ENCODE peak calls at places on chromosomes 16 and 17, in eight cellular contexts. One of them, this sample, is unnamed. For H3K4me1, the result is how much of the 10 kb centered on the place peaks cover.

GRCh38 chr17:41390411-41390938 is 6.9 kb downstream of the KRT31 start:
- DNase-seq in sigmoid colon: no peak
- DNase-seq in left lung: no peak
- DNase-seq in CD8-positive, alpha-beta T cell: no peak
- DNase-seq in right cardiac atrium: no peak
- DNase-seq in prostate gland: no peak
- DNase-seq in breast epithelium: no peak
- DNase-seq in HCT116: no peak
- DNase-seq in this sample: no peak

GRCh38 chr16:27432600-27432957 is 30.6 kb downstream of the IL21R start:
- DNase-seq in sigmoid colon: peak
- DNase-seq in left lung: peak
- DNase-seq in CD8-positive, alpha-beta T cell: peak
- DNase-seq in right cardiac atrium: no peak
- DNase-seq in prostate gland: no peak
- DNase-seq in breast epithelium: no peak
- DNase-seq in HCT116: no peak
- DNase-seq in this sample: no peak

GRCh38 chr16:21653571-21653970 is 1.2 kb upstream of the IGSF6 start:
- DNase-seq in sigmoid colon: no peak
- DNase-seq in left lung: no peak
- DNase-seq in CD8-positive, alpha-beta T cell: no peak
- DNase-seq in right cardiac atrium: peak
- DNase-seq in prostate gland: no peak
- DNase-seq in breast epithelium: no peak
- DNase-seq in HCT116: no peak
- DNase-seq in this sample: no peak

GRCh38 chr17:962166-962565 is 17.4 kb downstream of the NXN start:
- DNase-seq in sigmoid colon: no peak
- DNase-seq in left lung: no peak
- DNase-seq in CD8-positive, alpha-beta T cell: no peak
- DNase-seq in right cardiac atrium: peak
- DNase-seq in prostate gland: no peak
- DNase-seq in breast epithelium: no peak
- DNase-seq in HCT116: no peak
- DNase-seq in this sample: no peak

GRCh38 chr17:33786478-33786877 is 468.6 kb upstream of the CCL2 start:
- DNase-seq in sigmoid colon: no peak
- DNase-seq in left lung: no peak
- DNase-seq in CD8-positive, alpha-beta T cell: no peak
- DNase-seq in right cardiac atrium: peak
- DNase-seq in prostate gland: no peak
- DNase-seq in breast epithelium: no peak
- DNase-seq in HCT116: no peak
- DNase-seq in this sample: no peak

GRCh38 chr16:86579268-86580062 is 1.1 kb downstream of the FOXL1 start:
- DNase-seq in sigmoid colon: no peak
- DNase-seq in left lung: no peak
- DNase-seq in CD8-positive, alpha-beta T cell: no peak
- DNase-seq in right cardiac atrium: peak
- DNase-seq in prostate gland: no peak
- DNase-seq in breast epithelium: no peak
- DNase-seq in HCT116: no peak
- DNase-seq in this sample: no peak

GRCh38 chr17:66944365-66945203 is 19.9 kb upstream of the CACNG4 start:
- DNase-seq in sigmoid colon: no peak
- DNase-seq in left lung: peak
- DNase-seq in CD8-positive, alpha-beta T cell: no peak
- DNase-seq in right cardiac atrium: no peak
- DNase-seq in prostate gland: peak
- DNase-seq in breast epithelium: no peak
- DNase-seq in HCT116: no peak
- DNase-seq in this sample: no peak

GRCh38 chr16:30113031-30113710 is at the start of gene GDPD3:
- DNase-seq in sigmoid colon: no peak
- DNase-seq in left lung: peak
- DNase-seq in CD8-positive, alpha-beta T cell: no peak
- DNase-seq in right cardiac atrium: peak
- DNase-seq in prostate gland: no peak
- DNase-seq in breast epithelium: no peak
- DNase-seq in HCT116: no peak
- DNase-seq in this sample: peak

GRCh38 chr16:56277040-56277439 is 85.8 kb downstream of the GNAO1 start:
- DNase-seq in sigmoid colon: no peak
- DNase-seq in left lung: no peak
- DNase-seq in CD8-positive, alpha-beta T cell: no peak
- DNase-seq in right cardiac atrium: no peak
- DNase-seq in prostate gland: no peak
- DNase-seq in breast epithelium: no peak
- DNase-seq in HCT116: no peak
- DNase-seq in this sample: no peak

GRCh38 chr16:1414532-1415265 is at the start of gene UNKL:
- DNase-seq in sigmoid colon: peak
- DNase-seq in left lung: peak
- DNase-seq in CD8-positive, alpha-beta T cell: peak
- DNase-seq in right cardiac atrium: peak
- DNase-seq in prostate gland: peak
- DNase-seq in breast epithelium: no peak
- DNase-seq in HCT116: no peak
- DNase-seq in this sample: peak

GRCh38 chr17:82881900-82882714 is 42.3 kb upstream of the ZNF750 start:
- DNase-seq in sigmoid colon: peak
- DNase-seq in left lung: peak
- DNase-seq in CD8-positive, alpha-beta T cell: no peak
- DNase-seq in right cardiac atrium: peak
- DNase-seq in prostate gland: no peak
- DNase-seq in breast epithelium: no peak
- DNase-seq in HCT116: no peak
- DNase-seq in this sample: peak

GRCh38 chr16:50601341-50601740 is 53.1 kb downstream of the NKD1 start:
- DNase-seq in sigmoid colon: no peak
- DNase-seq in left lung: no peak
- DNase-seq in CD8-positive, alpha-beta T cell: no peak
- DNase-seq in right cardiac atrium: no peak
- DNase-seq in prostate gland: no peak
- DNase-seq in breast epithelium: no peak
- DNase-seq in HCT116: no peak
- DNase-seq in this sample: no peak

GRCh38 chr17:55160501-55160900 is 104.3 kb upstream of the HLF start:
- DNase-seq in sigmoid colon: no peak
- DNase-seq in left lung: no peak
- DNase-seq in CD8-positive, alpha-beta T cell: no peak
- DNase-seq in right cardiac atrium: no peak
- DNase-seq in prostate gland: no peak
- DNase-seq in breast epithelium: no peak
- DNase-seq in HCT116: no peak
- DNase-seq in this sample: no peak

GRCh38 chr17:75589919-75590303 is 2.3 kb downstream of the MYO15B start:
- DNase-seq in sigmoid colon: peak
- DNase-seq in left lung: no peak
- DNase-seq in CD8-positive, alpha-beta T cell: no peak
- DNase-seq in right cardiac atrium: peak
- DNase-seq in prostate gland: no peak
- DNase-seq in breast epithelium: no peak
- DNase-seq in HCT116: no peak
- DNase-seq in this sample: no peak

GRCh38 chr16:51175081-51175480 is 24.0 kb upstream of the SALL1 start:
- DNase-seq in sigmoid colon: no peak
- DNase-seq in left lung: no peak
- DNase-seq in CD8-positive, alpha-beta T cell: no peak
- DNase-seq in right cardiac atrium: no peak
- DNase-seq in prostate gland: no peak
- DNase-seq in breast epithelium: no peak
- DNase-seq in HCT116: no peak
- DNase-seq in this sample: no peak

GRCh38 chr17:73924488-73925186 is 278.8 kb upstream of the RPL38 start:
- DNase-seq in sigmoid colon: no peak
- DNase-seq in left lung: no peak
- DNase-seq in CD8-positive, alpha-beta T cell: no peak
- DNase-seq in right cardiac atrium: no peak
- DNase-seq in prostate gland: no peak
- DNase-seq in breast epithelium: no peak
- DNase-seq in HCT116: no peak
- DNase-seq in this sample: no peak

DNA sequence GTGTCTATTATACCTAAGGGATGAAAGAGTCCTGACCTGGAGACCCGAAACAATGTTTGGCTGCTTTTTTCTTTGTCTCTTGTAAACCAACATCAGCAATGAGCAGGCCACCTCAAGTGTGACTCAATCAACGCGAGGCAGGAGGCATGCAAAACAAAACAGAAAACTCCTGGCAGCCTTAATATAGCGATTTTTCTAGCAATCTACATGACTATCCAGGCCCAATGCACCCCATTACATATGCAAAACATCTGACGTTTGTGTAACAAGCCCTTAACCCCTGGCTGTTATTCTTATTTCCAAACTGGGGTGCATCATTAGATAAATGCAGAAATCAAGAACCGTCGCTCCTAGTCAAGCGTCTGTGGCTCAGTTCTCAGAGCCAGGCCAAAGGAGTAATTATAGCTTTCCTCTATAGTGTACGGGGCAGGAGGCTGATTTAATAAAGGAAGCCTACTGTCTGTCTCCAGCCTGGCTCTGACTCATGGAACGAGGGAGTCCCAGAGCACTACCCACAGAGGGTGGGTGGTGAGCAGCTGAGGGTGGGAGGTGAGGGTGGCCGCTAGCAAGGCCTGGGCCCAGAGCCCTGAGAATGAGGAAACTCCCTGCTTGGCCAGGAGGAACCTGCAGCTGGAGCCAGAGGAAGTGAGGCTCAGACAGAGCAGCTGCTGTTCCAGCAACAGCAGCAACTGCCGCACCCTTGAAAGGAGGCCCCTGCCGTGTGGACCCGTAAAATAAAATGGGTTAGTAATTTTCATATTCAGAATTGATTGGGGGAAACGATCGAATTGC is 43.9 kb downstream of the CHD9 start:
- DNase-seq in sigmoid colon: peak
- DNase-seq in left lung: peak
- DNase-seq in CD8-positive, alpha-beta T cell: peak
- DNase-seq in right cardiac atrium: peak
- DNase-seq in prostate gland: peak
- DNase-seq in breast epithelium: peak
- DNase-seq in HCT116: no peak
- DNase-seq in this sample: peak
- H3K4me1 ChIP-seq in sigmoid colon: half or more
- H3K4me1 ChIP-seq in left lung: under half
- H3K4me1 ChIP-seq in CD8-positive, alpha-beta T cell: under half
- H3K4me1 ChIP-seq in right cardiac atrium: under half
- H3K4me1 ChIP-seq in prostate gland: under half
- H3K4me1 ChIP-seq in breast epithelium: under half
- H3K4me1 ChIP-seq in HCT116: under half
- H3K4me1 ChIP-seq in this sample: under half

DNA sequence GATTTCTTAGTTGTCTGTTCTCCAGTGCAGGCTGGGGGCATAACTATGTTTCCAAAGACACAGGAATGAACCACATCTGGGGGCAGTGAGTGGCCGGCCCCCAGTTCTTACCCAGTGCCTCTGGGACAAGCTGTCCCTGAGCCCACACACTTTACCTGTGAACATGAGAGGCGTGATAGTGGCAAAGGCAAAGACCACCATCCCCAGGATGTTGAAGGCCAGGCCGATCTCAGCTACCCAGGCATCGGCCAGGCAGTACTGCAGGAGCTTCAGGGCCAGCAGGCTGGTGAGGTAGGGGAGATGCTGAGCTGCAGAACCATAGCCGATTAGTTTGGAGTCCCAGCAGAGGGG is 1.6 kb downstream of the SLC46A1 start:
- DNase-seq in sigmoid colon: no peak
- DNase-seq in left lung: no peak
- DNase-seq in CD8-positive, alpha-beta T cell: no peak
- DNase-seq in right cardiac atrium: no peak
- DNase-seq in prostate gland: no peak
- DNase-seq in breast epithelium: no peak
- DNase-seq in HCT116: no peak
- DNase-seq in this sample: no peak
- H3K4me1 ChIP-seq in sigmoid colon: under half
- H3K4me1 ChIP-seq in left lung: under half
- H3K4me1 ChIP-seq in CD8-positive, alpha-beta T cell: under half
- H3K4me1 ChIP-seq in right cardiac atrium: under half
- H3K4me1 ChIP-seq in prostate gland: under half
- H3K4me1 ChIP-seq in breast epithelium: under half
- H3K4me1 ChIP-seq in HCT116: under half
- H3K4me1 ChIP-seq in this sample: under half

GRCh38 chr16:88774544-88775393 is 10.3 kb downstream of the PIEZO1 start:
- DNase-seq in sigmoid colon: no peak
- DNase-seq in left lung: no peak
- DNase-seq in CD8-positive, alpha-beta T cell: no peak
- DNase-seq in right cardiac atrium: no peak
- DNase-seq in prostate gland: no peak
- DNase-seq in breast epithelium: no peak
- DNase-seq in HCT116: no peak
- DNase-seq in this sample: no peak
- H3K4me1 ChIP-seq in sigmoid colon: half or more
- H3K4me1 ChIP-seq in left lung: under half
- H3K4me1 ChIP-seq in CD8-positive, alpha-beta T cell: under half
- H3K4me1 ChIP-seq in right cardiac atrium: under half
- H3K4me1 ChIP-seq in prostate gland: under half
- H3K4me1 ChIP-seq in breast epithelium: under half
- H3K4me1 ChIP-seq in HCT116: half or more
- H3K4me1 ChIP-seq in this sample: half or more

DNA sequence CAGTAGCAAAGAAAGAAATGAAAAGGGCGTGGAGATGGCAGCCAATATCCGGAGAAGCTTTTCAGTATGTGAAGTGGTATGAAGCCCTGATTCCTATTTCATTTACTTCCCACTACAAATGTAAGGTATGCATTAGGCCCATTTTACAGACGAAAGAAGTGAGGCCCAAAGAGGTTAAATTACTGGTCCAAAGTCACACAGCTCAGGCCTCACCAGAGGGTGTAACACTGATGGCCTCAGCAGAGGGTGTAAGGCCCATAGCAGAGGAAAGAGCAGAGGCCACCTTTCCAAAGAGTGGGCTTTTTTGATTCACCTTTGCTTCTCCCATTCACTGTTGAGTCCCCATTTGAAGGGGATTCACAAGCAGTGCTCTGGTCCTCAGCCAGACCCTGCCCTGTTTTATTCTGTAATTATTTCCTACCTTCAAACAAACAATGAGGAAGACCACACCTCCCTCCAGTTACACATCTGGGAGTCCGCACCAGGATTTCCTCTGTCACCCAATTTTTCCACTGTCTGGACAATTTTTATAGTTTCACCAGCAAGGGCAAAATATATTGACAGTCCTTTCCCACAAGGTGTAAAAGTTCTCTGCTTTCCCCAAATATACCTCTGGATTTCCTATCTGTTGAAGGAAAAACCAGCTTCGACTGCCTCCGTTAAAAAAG is 7.1 kb downstream of the ZFHX3 start:
- DNase-seq in sigmoid colon: peak
- DNase-seq in left lung: no peak
- DNase-seq in CD8-positive, alpha-beta T cell: no peak
- DNase-seq in right cardiac atrium: no peak
- DNase-seq in prostate gland: no peak
- DNase-seq in breast epithelium: no peak
- DNase-seq in HCT116: no peak
- DNase-seq in this sample: no peak
- H3K4me1 ChIP-seq in sigmoid colon: half or more
- H3K4me1 ChIP-seq in left lung: under half
- H3K4me1 ChIP-seq in CD8-positive, alpha-beta T cell: under half
- H3K4me1 ChIP-seq in right cardiac atrium: under half
- H3K4me1 ChIP-seq in prostate gland: under half
- H3K4me1 ChIP-seq in breast epithelium: under half
- H3K4me1 ChIP-seq in HCT116: under half
- H3K4me1 ChIP-seq in this sample: half or more

This sample was measured in stomach.